ENCODE peak calls at places on chromosomes 13 and 19, in ten cellular contexts. Y is choroid plexus epithelial cell; W is psoas muscle; T is PC-3; G is tibial nerve; L is fibroblast of villous mesenchyme; X is activated T-helper 1 cell treated with anti-CD3 and anti-CD28 coated beads, Interleukin-12 subunit alpha, Interleukin-12 subunit beta, Interleukin-2, Interleukin-4 antibody, amounts not matched to agents 30 ng/mL and 10 ng/mL and 1 ng/mL, durations not matched to agents 14 hours and 24 hours and 36 hours; A is thoracic aorta; O is activated T-helper 2 cell treated with anti-CD3 and anti-CD28 coated beads, Interferon-gamma antibody, Interleukin-2, Interleukin-4, amounts not matched to agents 10 μg/mL and 5 μg/mL and 100 μg/mL, durations not matched to agents 14 hours and 24 hours and 36 hours; M is RCC 7860. N is an unnamed sample.

GRCh38 chr19:30556230-30556711 is 184.1 kb downstream of the ZNF536 start:
- DNase-seq in Y (no peak), W (no peak), T (no peak), G (no peak), L (no peak), X (no peak), A (no peak), O (no peak), M (no peak), N (no peak)

GRCh38 chr19:13841339-13842293 is 35.3 kb upstream of the NANOS3 start:
- DNase-seq in Y (no peak), W (peak), T (peak), G (peak), L (no peak), X (no peak), A (no peak), O (no peak), M (peak), N (no peak)

GRCh38 chr13:40963927-40964326 is 55.2 kb downstream of the ELF1 start:
- DNase-seq in Y (peak), W (no peak), T (peak), G (no peak), L (no peak), X (no peak), A (no peak), O (no peak), M (peak), N (peak)

GRCh38 chr19:55305491-55305890 is 19.6 kb downstream of the TMEM150B start:
- DNase-seq in Y (peak), W (peak), T (peak), G (peak), L (peak), X (peak), A (no peak), O (peak), M (no peak), N (no peak)

GRCh38 chr19:31214086-31214485 is 135.2 kb downstream of the TSHZ3 start:
- DNase-seq in Y (peak), W (peak), T (peak), G (peak), L (peak), X (peak), A (peak), O (peak), M (peak), N (peak)

GRCh38 chr13:32234914-32235313 is 80.2 kb downstream of the ZAR1L start:
- DNase-seq in Y (no peak), W (no peak), T (no peak), G (no peak), L (no peak), X (no peak), A (no peak), O (no peak), M (no peak), N (no peak)

GRCh38 chr19:5628919-5629481 is 6.1 kb downstream of the SAFB start:
- DNase-seq in Y (no peak), W (no peak), T (no peak), G (no peak), L (no peak), X (no peak), A (no peak), O (no peak), M (no peak), N (no peak)

GRCh38 chr13:93751117-93751516 is 524.5 kb downstream of the GPC6 start:
- DNase-seq in Y (no peak), W (no peak), T (no peak), G (no peak), L (no peak), X (no peak), A (no peak), O (no peak), M (no peak), N (no peak)

GRCh38 chr19:38714354-38714778 is 29.9 kb downstream of the CAPN12 start:
- DNase-seq in Y (no peak), W (no peak), T (no peak), G (no peak), L (no peak), X (no peak), A (no peak), O (no peak), M (no peak), N (no peak)

GRCh38 chr13:22086593-22086992 is 415.7 kb downstream of the FGF9 start:
- DNase-seq in Y (no peak), W (no peak), T (no peak), G (no peak), L (peak), X (no peak), A (no peak), O (no peak), M (no peak), N (no peak)

GRCh38 chr13:50594276-50594970 is 249.1 kb downstream of the DLEU7 start:
- DNase-seq in Y (peak), W (no peak), T (no peak), G (no peak), L (no peak), X (no peak), A (no peak), O (peak), M (no peak), N (no peak)

GRCh38 chr19:6528544-6529121 is 2.2 kb upstream of the TNFSF9 start:
- DNase-seq in Y (no peak), W (peak), T (no peak), G (peak), L (no peak), X (no peak), A (no peak), O (no peak), M (peak), N (no peak)

GRCh38 chr19:12668937-12669271 is 2.3 kb downstream of the WDR83 start:
- DNase-seq in Y (peak), W (peak), T (peak), G (peak), L (peak), X (peak), A (no peak), O (peak), M (peak), N (no peak)

GRCh38 chr19:2334426-2334825 is 5.9 kb downstream of the SPPL2B start:
- DNase-seq in Y (no peak), W (no peak), T (no peak), G (no peak), L (no peak), X (no peak), A (no peak), O (no peak), M (no peak), N (no peak)

GRCh38 chr19:4690362-4690761 is 20.2 kb upstream of the MYDGF start:
- DNase-seq in Y (no peak), W (no peak), T (no peak), G (no peak), L (no peak), X (no peak), A (no peak), O (no peak), M (no peak), N (no peak)

GRCh38 chr19:54209058-54209747 is 8.5 kb downstream of the RPS9 start:
- DNase-seq in Y (peak), W (no peak), T (peak), G (no peak), L (no peak), X (no peak), A (no peak), O (no peak), M (peak), N (no peak)

GRCh38 chr13:93180376-93180966 is 46.1 kb upstream of the GPC6 start:
- DNase-seq in Y (peak), W (no peak), T (no peak), G (no peak), L (peak), X (no peak), A (no peak), O (no peak), M (no peak), N (no peak)

GRCh38 chr19:18817574-18817973 is 14.2 kb upstream of the UPF1 start:
- DNase-seq in Y (no peak), W (no peak), T (no peak), G (no peak), L (peak), X (no peak), A (no peak), O (no peak), M (no peak), N (no peak)

GRCh38 chr13:113138792-113139551 is 16.4 kb downstream of the F10 start:
- DNase-seq in Y (peak), W (no peak), T (no peak), G (no peak), L (peak), X (no peak), A (no peak), O (no peak), M (no peak), N (no peak)

GRCh38 chr19:14440049-14440448 is 6.9 kb downstream of the PKN1 start:
- DNase-seq in Y (peak), W (peak), T (no peak), G (peak), L (peak), X (peak), A (no peak), O (peak), M (no peak), N (no peak)

GRCh38 chr13:111115051-111115840 is at the start of gene ARHGEF7:
- DNase-seq in Y (no peak), W (peak), T (no peak), G (no peak), L (peak), X (no peak), A (no peak), O (no peak), M (no peak), N (no peak)

GRCh38 chr13:28246891-28247290 is 108.5 kb downstream of the PAN3 start:
- DNase-seq in Y (no peak), W (no peak), T (no peak), G (no peak), L (no peak), X (no peak), A (no peak), O (no peak), M (no peak), N (no peak)

GRCh38 chr19:11626252-11626651 is 29.0 kb downstream of the ZNF627 start:
- DNase-seq in Y (no peak), W (no peak), T (no peak), G (peak), L (no peak), X (no peak), A (no peak), O (no peak), M (no peak), N (no peak)

GRCh38 chr13:63124863-63125262 is 1709.2 kb upstream of the PCDH20 start:
- DNase-seq in Y (peak), W (no peak), T (peak), G (no peak), L (peak), X (no peak), A (no peak), O (no peak), M (peak), N (no peak)

GRCh38 chr13:86741762-86742285 is 929.3 kb upstream of the SLITRK5 start:
- DNase-seq in Y (peak), W (no peak), T (peak), G (no peak), L (no peak), X (no peak), A (no peak), O (no peak), M (no peak), N (no peak)